ENCODE peak calls at places on chromosomes 3 and 15, in four cellular contexts. L is natural killer cell, X is omental fat pad, C is cardiac muscle cell. P is an unnamed sample.

GRCh38 chr3:43996379-43997301 is 245.0 kb upstream of the TOPAZ1 start:
- DNase-seq in C (peak; percentile 29), L (no peak), X (no peak), P (no peak)

GRCh38 chr3:105807701-105808100 is 61.1 kb downstream of the CBLB start:
- DNase-seq in L (no peak), X (no peak), C (no peak), P (no peak)

GRCh38 chr3:40867826-40868225 is 331.5 kb upstream of the CTNNB1 start:
- DNase-seq in X (no peak), L (no peak), C (no peak), P (no peak)

GRCh38 chr15:80856809-80857377 is 77.7 kb downstream of the CEMIP start:
- DNase-seq in C (peak; percentile 21), L (no peak), X (no peak), P (no peak)

GRCh38 chr3:45592830-45593707 is 1.5 kb upstream of the LIMD1 start:
- DNase-seq in L (peak; percentile 59), C (peak; percentile 94), X (peak; percentile 86), P (peak; percentile 91)

GRCh38 chr3:50572801-50573371 is 3.6 kb downstream of the HEMK1 start:
- DNase-seq in C (no peak), X (no peak), L (no peak), P (no peak)

GRCh38 chr3:99927651-99928390 is 110.2 kb downstream of the CMSS1 start:
- DNase-seq in X (no peak), C (no peak), L (no peak), P (no peak)

GRCh38 chr3:121943434-121943833 is 49.2 kb downstream of the SLC15A2 start:
- DNase-seq in L (no peak), X (no peak), C (peak; percentile 2), P (no peak)

GRCh38 chr3:96813820-96814580 is 394 bp upstream of the EPHA6 start:
- DNase-seq in X (no peak), C (peak; percentile 48), L (no peak), P (no peak)

GRCh38 chr3:82498186-82498585 is 736.7 kb upstream of the GBE1 start:
- DNase-seq in X (no peak), L (no peak), C (no peak), P (no peak)

GRCh38 chr3:55692958-55693558 is 206.0 kb upstream of the WNT5A start:
- DNase-seq in L (no peak), X (no peak), C (peak; percentile 2), P (no peak)

GRCh38 chr3:69063636-69064035 is 11.5 kb upstream of the TMF1 start:
- DNase-seq in X (no peak), C (no peak), L (no peak), P (no peak)

GRCh38 chr3:76679510-76679909 is 360.4 kb upstream of the ROBO2 start:
- DNase-seq in L (no peak), X (no peak), C (no peak), P (no peak)

GRCh38 chr3:34002569-34003100 is 204.2 kb downstream of the PDCD6IP start:
- DNase-seq in L (no peak), X (no peak), C (no peak), P (no peak)

GRCh38 chr3:151230644-151231043 is 27.6 kb upstream of the GPR171 start:
- DNase-seq in X (no peak), C (no peak), L (no peak), P (no peak)

GRCh38 chr3:175620532-175620931 is 761.4 kb downstream of the NAALADL2 start:
- DNase-seq in X (no peak), C (no peak), L (no peak), P (no peak)

GRCh38 chr3:55526332-55527030 is 39.4 kb upstream of the WNT5A start:
- DNase-seq in X (no peak), C (no peak), L (no peak), P (no peak)

GRCh38 chr3:26558257-26558656 is 64.3 kb upstream of the LRRC3B start:
- DNase-seq in X (no peak), L (no peak), C (no peak), P (no peak)

GRCh38 chr3:198064420-198064819 is 104.4 kb downstream of the LMLN start:
- DNase-seq in X (no peak), L (no peak), C (no peak), P (no peak)

GRCh38 chr15:31497838-31498237 is 171.2 kb downstream of the KLF13 start:
- DNase-seq in X (no peak), C (no peak), L (no peak), P (no peak)

GRCh38 chr3:184129012-184129411 is 6.1 kb upstream of the EIF2B5 start:
- DNase-seq in C (peak; percentile 63), X (no peak), L (no peak), P (no peak)

GRCh38 chr15:40968290-40969085 is 15.2 kb downstream of the CHAC1 start:
- DNase-seq in C (no peak), L (no peak), X (no peak), P (no peak)

GRCh38 chr3:146163584-146163983 is 2.6 kb upstream of the PLOD2 start:
- DNase-seq in L (no peak), C (peak; percentile 95), X (no peak), P (no peak)

GRCh38 chr3:52880474-52880873 is 16.9 kb downstream of the STIMATE start:
- DNase-seq in X (no peak), L (no peak), C (no peak), P (no peak)

GRCh38 chr3:152104847-152105415 is 163.8 kb upstream of the MBNL1 start:
- DNase-seq in C (no peak), L (no peak), X (no peak), P (no peak)

GRCh38 chr3:29889230-29889629 is 608.4 kb downstream of the RBMS3 start:
- DNase-seq in X (no peak), C (no peak), L (no peak), P (no peak)

GRCh38 chr3:40427045-40427669 is 30.0 kb upstream of the RPL14 start:
- DNase-seq in C (no peak), X (no peak), L (no peak), P (no peak)

GRCh38 chr3:149715247-149715646 is 37.0 kb downstream of the COMMD2 start:
- DNase-seq in C (no peak), X (no peak), L (no peak), P (no peak)

GRCh38 chr3:30097022-30097650 is 509.3 kb upstream of the TGFBR2 start:
- DNase-seq in X (no peak), L (no peak), C (no peak), P (no peak)

GRCh38 chr3:186800285-186800684 is 6.0 kb downstream of the RFC4 start:
- DNase-seq in X (no peak), L (no peak), C (no peak), P (no peak)

GRCh38 chr3:185420762-185421161 is 57.8 kb downstream of the MAP3K13 start:
- DNase-seq in L (no peak), C (peak; percentile 52), X (no peak), P (no peak)

GRCh38 chr15:52727825-52728224 is 48.6 kb upstream of the ATOSA start:
- DNase-seq in L (no peak), X (no peak), C (no peak), P (no peak)

GRCh38 chr3:197670361-197670760 is 66.3 kb downstream of the RUBCN start:
- DNase-seq in L (no peak), C (no peak), X (no peak), P (no peak)

GRCh38 chr3:16415911-16416310 is 97.6 kb downstream of the RFTN1 start:
- DNase-seq in C (no peak), X (no peak), L (no peak), P (no peak)

GRCh38 chr3:69695933-69696332 is 43.3 kb upstream of the MITF start:
- DNase-seq in C (no peak), X (no peak), L (no peak), P (no peak)

GRCh38 chr15:33644319-33644718 is 324.0 kb upstream of the CHRM5 start:
- DNase-seq in C (no peak), X (no peak), L (no peak), P (no peak)

GRCh38 chr3:167304077-167304476 is 76.0 kb downstream of the ZBBX start:
- DNase-seq in C (no peak), X (no peak), L (no peak), P (no peak)
- TF ChIP-seq CTCF in C (no peak), X (no peak), L (no peak), P (no peak)

DNA sequence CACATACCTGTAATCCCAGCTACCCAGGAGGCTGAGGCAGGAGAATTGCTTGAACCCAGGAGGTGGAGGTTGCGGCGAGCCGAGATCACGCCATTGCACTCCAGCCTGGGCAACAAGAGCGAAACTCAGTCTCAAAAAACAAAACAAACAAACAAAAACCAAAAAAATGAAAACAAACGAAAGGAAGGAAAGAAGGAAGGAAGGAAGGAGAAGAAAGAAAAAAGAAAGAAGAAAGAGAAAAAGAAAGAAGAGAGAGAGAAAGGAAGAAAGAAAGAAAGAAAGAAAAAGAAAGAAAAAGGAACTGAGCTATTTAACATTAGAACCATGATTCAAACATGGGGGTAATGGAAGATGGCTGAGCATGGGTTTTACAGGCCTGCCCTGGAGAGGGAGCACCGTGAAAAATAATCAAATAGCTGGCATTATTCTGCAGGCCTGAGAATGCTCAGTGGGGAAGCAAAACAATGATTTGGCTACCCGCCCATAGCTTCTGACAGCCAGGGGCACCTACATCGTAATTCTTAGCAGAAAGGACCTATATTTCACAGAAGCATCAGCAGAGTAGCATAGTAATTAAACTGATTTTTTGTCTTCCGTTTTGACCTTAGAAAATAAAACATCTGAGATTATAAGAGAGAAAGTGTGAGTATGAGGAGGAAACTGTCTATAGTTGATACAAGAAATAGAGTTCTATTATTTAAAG is 37.7 kb downstream of the BFSP2 start:
- DNase-seq in X (no peak), C (peak; percentile 61), L (no peak), P (no peak)
- TF ChIP-seq CTCF in X (no peak), C (peak; percentile 10), L (no peak), P (peak; percentile 13)

GRCh38 chr15:75360856-75361255 is 7.6 kb downstream of the MAN2C1 start:
- DNase-seq in C (no peak), L (no peak), X (no peak), P (no peak)

GRCh38 chr15:75361989-75362641 is 6.3 kb downstream of the MAN2C1 start:
- DNase-seq in C (no peak), L (no peak), X (no peak), P (no peak)

GRCh38 chr15:75363786-75364185 is 4.6 kb downstream of the MAN2C1 start:
- DNase-seq in C (no peak), X (no peak), L (no peak), P (no peak)

GRCh38 chr15:75361361-75361988 is 6.9 kb downstream of the MAN2C1 start:
- DNase-seq in C (no peak), L (no peak), X (no peak), P (no peak)

DNA sequence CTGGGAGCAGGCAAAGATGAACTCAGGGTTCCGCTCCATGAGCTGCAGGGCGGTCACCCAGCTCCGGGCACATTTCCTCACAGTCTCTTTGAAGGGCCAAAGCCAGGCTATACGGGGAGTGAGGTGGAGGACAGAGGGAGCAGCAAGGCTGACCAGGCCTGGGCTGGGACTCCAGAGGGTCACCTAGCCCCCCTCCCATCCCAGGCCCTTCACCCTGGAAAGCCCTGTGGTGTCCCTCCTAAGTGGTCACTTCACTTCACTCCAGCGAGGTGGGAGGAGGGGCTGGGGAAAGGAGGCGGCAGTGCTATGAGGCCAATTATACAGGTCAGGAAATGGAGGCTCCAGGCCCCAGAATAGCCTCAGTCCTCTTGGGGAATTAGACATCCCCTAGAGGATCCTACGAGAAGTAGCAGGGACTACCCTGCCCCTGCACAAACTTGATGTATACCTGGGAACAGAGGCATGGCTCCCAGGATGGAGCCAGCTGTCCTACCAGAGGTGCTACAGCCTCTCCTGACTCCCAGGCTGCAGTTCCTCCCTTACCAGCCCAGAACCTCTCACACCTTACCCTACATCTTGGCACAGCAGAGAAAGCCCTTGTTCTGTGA is 5.7 kb downstream of the MAN2C1 start:
- DNase-seq in C (no peak), X (no peak), L (no peak), P (no peak)
- TF ChIP-seq CTCF in C (no peak), X (no peak), L (no peak), P (no peak)

GRCh38 chr3:169619793-169620192 is 43.7 kb downstream of the MECOM start:
- DNase-seq in L (no peak), X (no peak), C (no peak), P (no peak)
- TF ChIP-seq CTCF in L (no peak), X (no peak), C (no peak), P (no peak)

P was measured in CD14-positive monocyte.